ENCODE peak calls at places on chromosomes 2 and 18, in five cellular contexts. X is OCI-LY7, V is caudate nucleus, L is SW480, Y is keratinocyte. J is an unnamed sample.

GRCh38 chr2:235779444-235779896 is 285.6 kb downstream of the AGAP1 start:
- DNase-seq in X (peak), V (peak), L (peak), Y (peak), J (peak)

GRCh38 chr2:239296020-239296932 is 104.5 kb downstream of the HDAC4 start:
- DNase-seq in X (no peak), V (no peak), L (no peak), Y (no peak), J (peak)

GRCh38 chr2:231394201-231395141 is 1.0 kb upstream of the B3GNT7 start:
- DNase-seq in X (peak), V (no peak), L (no peak), Y (no peak), J (peak)

GRCh38 chr18:75679347-75679746 is 251.8 kb upstream of the SMIM21 start:
- DNase-seq in X (no peak), V (no peak), L (no peak), Y (no peak), J (no peak)

GRCh38 chr2:173982918-173983317 is 17.7 kb upstream of the SP3 start:
- DNase-seq in X (no peak), V (no peak), L (no peak), Y (no peak), J (no peak)

GRCh38 chr2:46857871-46858696 is 57.5 kb downstream of the MCFD2 start:
- DNase-seq in X (no peak), V (no peak), L (peak), Y (no peak), J (no peak)

GRCh38 chr2:174026122-174026845 is 61.1 kb upstream of the SP3 start:
- DNase-seq in X (no peak), V (no peak), L (no peak), Y (no peak), J (no peak)

GRCh38 chr2:181876614-181877063 is 14.9 kb upstream of the ITPRID2 start:
- DNase-seq in X (no peak), V (no peak), L (peak), Y (peak), J (peak)

GRCh38 chr2:140624188-140624587 is 1506.6 kb downstream of the LRP1B start:
- DNase-seq in X (no peak), V (no peak), L (no peak), Y (no peak), J (no peak)

GRCh38 chr2:156456616-156457015 is 20.4 kb downstream of the GPD2 start:
- DNase-seq in X (no peak), V (no peak), L (no peak), Y (no peak), J (no peak)

GRCh38 chr18:56565059-56565458 is 73.3 kb downstream of the TXNL1 start:
- DNase-seq in X (no peak), V (no peak), L (no peak), Y (no peak), J (no peak)

GRCh38 chr2:174599310-174599941 is 1.8 kb upstream of the WIPF1 start:
- DNase-seq in X (peak), V (no peak), L (no peak), Y (no peak), J (no peak)

J was measured in HT-29.